ENCODE peak calls at places on chromosomes 5 and 9, in five cellular contexts. X is coronary artery, U is lung, L is AG09319, J is astrocyte of the spinal cord. B is an unnamed sample.

GRCh38 chr5:91110709-91111108 is 272.4 kb downstream of the ARRDC3 start:
- DNase-seq in X (no peak), J (no peak), U (no peak), L (no peak), B (no peak)

GRCh38 chr9:801399-802071 is 40.0 kb upstream of the DMRT1 start:
- DNase-seq in X (no peak), J (peak), U (no peak), L (peak), B (no peak)

GRCh38 chr9:129624947-129625346 is 1.0 kb upstream of the NTMT1 start:
- DNase-seq in X (no peak), L (no peak), J (no peak), U (no peak), B (no peak)

GRCh38 chr9:113913426-113914195 is 37.5 kb downstream of the ZNF618 start:
- DNase-seq in L (no peak), X (no peak), U (no peak), J (peak), B (no peak)

GRCh38 chr9:3290231-3290840 is 235.5 kb downstream of the RFX3 start:
- DNase-seq in L (no peak), J (no peak), X (no peak), U (no peak), B (no peak)

GRCh38 chr9:137417161-137418021 is 5.6 kb downstream of the EXD3 start:
- DNase-seq in U (no peak), L (no peak), J (no peak), X (no peak), B (no peak)

GRCh38 chr9:95336281-95336680 is 18.8 kb upstream of the FANCC start:
- DNase-seq in L (no peak), J (no peak), X (no peak), U (no peak), B (no peak)

GRCh38 chr9:136900988-136901515 is 14.7 kb downstream of the TRAF2 start:
- DNase-seq in U (peak), L (no peak), J (no peak), X (no peak), B (no peak)

GRCh38 chr9:69885931-69886330 is 65.3 kb downstream of the CFAP95 start:
- DNase-seq in X (no peak), L (no peak), J (no peak), U (no peak), B (no peak)

GRCh38 chr5:73529081-73529480 is 30.8 kb downstream of the BTF3 start:
- DNase-seq in U (no peak), X (no peak), L (no peak), J (no peak), B (no peak)

GRCh38 chr5:72244862-72245371 is 75.1 kb downstream of the MRPS27 start:
- DNase-seq in X (no peak), U (no peak), L (no peak), J (peak), B (no peak)

GRCh38 chr5:133381571-133382365 is 230.6 kb downstream of the FSTL4 start:
- DNase-seq in J (no peak), X (peak), U (no peak), L (no peak), B (no peak)

GRCh38 chr5:106417566-106417965 is 1253.2 kb downstream of the EFNA5 start:
- DNase-seq in L (no peak), X (no peak), J (no peak), U (no peak), B (no peak)

GRCh38 chr9:113632776-113633590 is 169.5 kb downstream of the RGS3 start:
- DNase-seq in L (no peak), U (no peak), J (no peak), X (peak), B (no peak)

GRCh38 chr5:36875051-36875788 is 1.3 kb upstream of the NIPBL start:
- DNase-seq in L (no peak), J (peak), U (no peak), X (no peak), B (no peak)

GRCh38 chr5:51138164-51138563 is 245.1 kb upstream of the ISL1 start:
- DNase-seq in L (no peak), J (no peak), U (no peak), X (no peak), B (no peak)

GRCh38 chr5:50440651-50441478 is at the start of gene EMB:
- DNase-seq in U (peak), L (no peak), J (peak), X (no peak), B (no peak)

GRCh38 chr9:107866912-107867311 is 377.3 kb upstream of the KLF4 start:
- DNase-seq in L (no peak), X (no peak), U (peak), J (peak), B (no peak)

GRCh38 chr5:178285399-178286225 is 53.0 kb upstream of the PHYKPL start:
- DNase-seq in L (no peak), X (no peak), J (no peak), U (no peak), B (no peak)

GRCh38 chr9:128845186-128845931 is 15.8 kb upstream of the SPOUT1 start:
- DNase-seq in L (no peak), X (no peak), U (no peak), J (no peak), B (no peak)

GRCh38 chr9:77793909-77794308 is 145.8 kb upstream of the GNA14 start:
- DNase-seq in L (peak), J (peak), X (no peak), U (no peak), B (no peak)

GRCh38 chr5:143200781-143201398 is 202.6 kb downstream of the NR3C1 start:
- DNase-seq in X (no peak), U (no peak), L (peak), J (peak), B (no peak)

GRCh38 chr5:116154931-116155330 is 70.1 kb downstream of the COMMD10 start:
- DNase-seq in X (no peak), U (no peak), L (no peak), J (no peak), B (no peak)

GRCh38 chr9:94909250-94909894 is 182.9 kb downstream of the AOPEP start:
- DNase-seq in L (no peak), J (no peak), U (peak), X (no peak), B (no peak)

GRCh38 chr5:91305640-91306039 is 77.5 kb downstream of the ARRDC3 start:
- DNase-seq in U (no peak), X (no peak), L (no peak), J (no peak), B (no peak)

GRCh38 chr5:96431376-96432244 is 1.4 kb downstream of the PCSK1 start:
- DNase-seq in L (no peak), J (peak), X (no peak), U (no peak), B (peak)

GRCh38 chr9:91302831-91303230 is 58.9 kb downstream of the AUH start:
- DNase-seq in X (no peak), J (peak), U (no peak), L (peak), B (no peak)

GRCh38 chr5:137336161-137336560 is 163.0 kb downstream of the SPOCK1 start:
- DNase-seq in J (no peak), X (no peak), U (no peak), L (no peak), B (no peak)

GRCh38 chr9:83920469-83920941 is 727 bp downstream of the KIF27 start:
- DNase-seq in X (no peak), J (peak), U (no peak), L (no peak), B (no peak)

B was measured in GOT3.